ENCODE peak calls at places on chromosome X, in five cellular contexts. Y is ovary; K is body of pancreas; R is PC-3; J is CD8-positive, alpha-beta T cell. H is an unnamed sample.

GRCh38 chrX:4277122-4277521 is 563.7 kb upstream of the PRKX start:
- DNase-seq in J (no peak), K (no peak), R (peak; percentile 45), Y (no peak), H (no peak)

GRCh38 chrX:24703185-24703494 is 9.4 kb downstream of the POLA1 start:
- DNase-seq in K (no peak), Y (no peak), R (no peak), J (no peak), H (no peak)

GRCh38 chrX:100677616-100678181 is 33.7 kb downstream of the SRPX2 start:
- DNase-seq in Y (no peak), R (no peak), J (no peak), K (no peak), H (no peak)

GRCh38 chrX:107715331-107716044 is 60.1 kb downstream of the TSC22D3 start:
- DNase-seq in R (no peak), K (no peak), Y (no peak), J (no peak), H (no peak)

GRCh38 chrX:20056704-20057103 is 60.0 kb downstream of the MAP7D2 start:
- DNase-seq in J (no peak), Y (no peak), R (peak; percentile 87), K (no peak), H (no peak)

GRCh38 chrX:133921764-133922389 is 63.5 kb downstream of the GPC3 start:
- DNase-seq in Y (no peak), J (no peak), R (peak; percentile 50), K (peak; percentile 71), H (peak; percentile 71)

GRCh38 chrX:47644557-47645091 is 5.7 kb downstream of the ELK1 start:
- DNase-seq in Y (no peak), R (peak; percentile 17), J (no peak), K (no peak), H (peak; percentile 45)

GRCh38 chrX:101415180-101416130 is 7.4 kb downstream of the HNRNPH2 start:
- DNase-seq in K (peak; percentile 26), J (peak; percentile 14), Y (no peak), R (peak; percentile 69), H (peak; percentile 18)

GRCh38 chrX:151153086-151153485 is 23.3 kb upstream of the GPR50 start:
- DNase-seq in Y (no peak), K (no peak), J (no peak), R (peak; percentile 74), H (peak; percentile 36)

GRCh38 chrX:102995316-102995715 is 58.2 kb downstream of the RAB40AL start:
- DNase-seq in K (no peak), J (no peak), Y (no peak), R (no peak), H (no peak)

GRCh38 chrX:140507223-140507981 is 2.5 kb upstream of the SOX3 start:
- DNase-seq in R (peak; percentile 67), J (no peak), Y (no peak), K (no peak), H (no peak)

GRCh38 chrX:108439434-108439883 is at the start of gene COL4A5:
- DNase-seq in K (peak; percentile 29), J (no peak), R (peak; percentile 90), Y (peak; percentile 58), H (no peak)

GRCh38 chrX:19673334-19674040 is 158.2 kb upstream of the MAP3K15 start:
- DNase-seq in Y (peak; percentile 49), K (peak; percentile 40), R (peak; percentile 95), J (no peak), H (peak; percentile 16)

GRCh38 chrX:129984196-129984962 is 1.9 kb downstream of the BCORL1 start:
- DNase-seq in Y (peak; percentile 37), J (no peak), K (peak; percentile 23), R (no peak), H (peak; percentile 38)

DNA sequence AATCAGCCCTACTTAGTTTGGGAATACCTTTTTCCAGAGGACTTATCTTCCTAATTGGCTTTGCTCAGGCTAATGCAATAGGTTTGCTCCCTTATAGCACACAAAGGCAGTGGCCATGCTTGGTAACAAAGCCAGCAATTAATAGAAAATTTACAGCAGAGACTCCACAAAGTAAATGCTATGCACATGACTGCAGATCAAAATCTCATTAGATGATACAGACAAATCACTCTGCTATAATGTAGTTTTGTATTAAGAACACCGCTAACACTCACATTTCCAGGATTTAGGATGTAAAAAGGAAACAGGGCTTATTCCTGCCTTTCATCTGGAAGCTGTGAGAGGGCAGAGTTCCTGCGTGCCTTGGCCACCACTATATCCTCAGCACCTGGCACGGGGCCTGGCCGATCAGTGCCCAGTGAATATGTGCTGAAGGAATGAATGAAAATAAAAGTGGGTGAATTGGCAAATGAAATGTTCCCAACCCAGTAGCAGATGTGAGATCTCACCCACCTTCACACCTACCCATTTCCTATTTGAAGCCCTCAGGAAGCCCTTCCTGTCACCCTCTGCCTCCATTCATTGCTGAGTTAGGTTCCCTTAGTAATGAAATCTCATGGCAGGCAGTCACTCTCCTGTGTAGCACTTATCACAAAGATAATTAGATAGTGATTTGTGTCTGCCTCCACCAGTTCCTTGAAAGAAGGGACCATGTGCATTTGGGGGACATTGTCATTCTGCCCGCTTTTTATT is 5.1 kb downstream of the SEPTIN6 start:
- DNase-seq in J (no peak), Y (no peak), K (no peak), R (no peak), H (no peak)
- H3K4me1 ChIP-seq in J (peaks cover 57% of the 10 kb centered on the region), Y (no peaks in the 10 kb centered on the region), K (peaks cover 6% of the 10 kb centered on the region), R (peaks cover 11% of the 10 kb centered on the region), H (peaks cover 18% of the 10 kb centered on the region)

DNA sequence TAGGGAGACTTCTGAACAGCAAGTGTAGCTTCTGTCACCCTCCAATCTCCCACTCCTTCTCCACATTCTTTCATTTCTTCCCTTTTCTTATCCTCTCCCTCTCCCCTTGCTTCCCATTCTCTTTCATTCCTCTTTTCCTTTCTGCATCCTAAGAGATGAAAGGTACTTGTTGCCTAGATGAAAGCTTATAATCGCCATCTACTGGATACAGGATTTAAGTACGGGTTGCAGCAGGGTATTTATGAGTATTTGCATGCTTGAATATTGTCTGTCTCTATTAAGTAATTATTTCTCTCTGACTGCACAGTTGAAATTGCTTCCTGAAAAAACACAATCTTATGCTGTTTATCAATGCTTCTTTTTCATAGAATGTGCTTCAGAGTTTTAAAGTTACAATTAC is 174.0 kb upstream of the TENT5D start:
- DNase-seq in K (no peak), R (peak; percentile 21), J (no peak), Y (no peak), H (no peak)
- TF ChIP-seq CTCF in K (no peak), R (peak; percentile 56), J (no peak), Y (no peak), H (peak; percentile 26)

GRCh38 chrX:49756692-49757091 is 60.9 kb upstream of the PAGE1 start:
- DNase-seq in K (no peak), R (no peak), J (no peak), Y (no peak), H (no peak)

GRCh38 chrX:49767231-49767630 is 61.9 kb upstream of the PAGE4 start:
- DNase-seq in Y (no peak), R (no peak), K (no peak), J (no peak), H (no peak)

GRCh38 chrX:49760288-49760885 is 64.6 kb upstream of the PAGE1 start:
- DNase-seq in R (no peak), Y (no peak), J (no peak), K (no peak), H (no peak)

GRCh38 chrX:49762175-49762704 is 66.5 kb upstream of the PAGE1 start:
- DNase-seq in R (no peak), Y (no peak), J (no peak), K (no peak), H (no peak)

DNA sequence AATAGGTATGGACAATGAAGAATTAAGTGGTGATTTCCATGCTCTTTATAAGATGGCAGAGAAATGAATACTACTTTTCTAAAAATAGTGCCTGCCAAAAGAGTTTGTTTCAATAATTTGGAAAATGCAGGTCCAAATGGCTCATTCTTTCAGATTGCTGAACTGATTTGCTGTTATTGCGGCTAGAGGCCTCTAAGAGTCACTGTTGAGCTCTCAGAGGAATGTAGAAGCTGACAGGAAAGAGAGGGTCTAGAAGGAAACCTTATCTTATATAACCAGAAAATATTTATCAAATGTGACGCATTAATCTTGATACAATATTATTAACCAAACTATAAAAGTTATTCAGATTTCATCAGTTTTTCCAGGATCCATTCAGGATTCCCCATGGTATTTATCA is 65.7 kb upstream of the PAGE1 start:
- DNase-seq in R (peak; percentile 27), K (peak; percentile 19), J (no peak), Y (no peak), H (no peak)
- H3K36me3 ChIP-seq in R (no peaks in the 10 kb centered on the region), K (no peaks in the 10 kb centered on the region), J (no peaks in the 10 kb centered on the region), Y (no peaks in the 10 kb centered on the region), H (no peaks in the 10 kb centered on the region)

DNA sequence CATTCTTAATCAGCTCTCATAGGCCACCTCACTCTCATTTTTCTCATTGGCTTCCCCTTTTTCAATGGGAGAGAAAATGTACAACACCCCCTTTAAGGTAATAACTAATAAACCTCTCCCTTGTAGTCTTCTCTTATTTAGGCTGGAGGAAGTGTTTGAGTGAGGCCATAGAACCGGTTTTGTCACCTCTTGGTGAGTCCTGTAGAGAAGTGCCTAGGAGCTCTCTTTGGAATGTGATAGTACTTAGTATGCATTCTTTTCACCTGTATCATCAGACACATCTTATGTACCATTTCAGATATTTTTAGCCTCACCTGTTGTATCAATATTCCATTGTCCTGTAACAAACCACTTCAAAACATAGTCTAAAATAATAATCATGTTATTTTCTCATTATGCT is 3.5 kb upstream of the TAB3 start:
- DNase-seq in R (peak; percentile 82), K (peak; percentile 13), Y (no peak), J (no peak), H (no peak)
- H3K4me1 ChIP-seq in R (peaks cover 41% of the 10 kb centered on the region), K (peaks cover 9% of the 10 kb centered on the region), Y (no peaks in the 10 kb centered on the region), J (peaks cover 11% of the 10 kb centered on the region), H (no peaks in the 10 kb centered on the region)

DNA sequence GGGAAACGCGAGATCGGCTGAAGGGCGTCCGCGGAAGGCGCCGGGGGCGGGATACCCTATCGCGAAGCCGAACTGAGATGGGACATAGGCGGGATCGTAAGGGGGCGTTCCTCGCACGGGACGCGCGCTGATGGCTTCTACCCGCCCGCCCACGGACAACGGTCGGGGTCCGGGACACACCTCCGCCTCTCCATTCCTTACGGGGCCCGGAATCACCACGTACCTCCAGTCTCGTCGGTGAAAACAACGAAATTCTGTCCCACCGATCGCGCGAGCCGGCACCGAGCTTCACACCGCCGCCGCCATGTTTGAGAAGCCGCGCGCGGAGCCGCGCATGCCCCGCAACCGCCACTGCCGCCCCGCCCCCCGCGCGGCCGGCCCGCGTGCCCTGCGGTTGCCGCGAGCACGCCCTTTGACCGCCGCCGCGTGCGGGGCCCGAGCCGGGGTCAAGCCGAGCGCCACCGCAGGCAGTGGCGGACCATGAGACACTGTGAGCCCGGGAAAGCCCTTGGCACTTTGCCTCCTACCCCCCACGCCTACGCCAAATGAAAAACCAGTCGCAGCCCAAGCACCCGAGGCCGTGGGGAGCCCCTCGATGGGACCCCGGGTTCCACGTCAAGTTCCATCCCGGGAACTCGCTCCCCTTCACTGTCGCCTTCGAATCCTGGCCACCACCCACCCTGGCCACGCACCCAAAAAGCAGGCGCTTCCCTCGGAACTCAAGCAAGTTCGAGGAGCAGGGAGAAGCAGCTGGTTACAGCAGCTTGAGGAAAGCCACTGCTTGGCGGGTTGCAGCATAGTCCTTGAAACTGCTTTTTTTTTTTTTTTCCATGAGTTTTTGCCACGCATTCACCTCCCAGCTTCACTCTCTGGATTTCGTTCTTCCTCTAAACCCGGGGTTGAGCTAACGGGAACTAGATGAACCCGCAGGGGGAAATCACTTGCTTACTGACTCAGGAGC is at the start of gene SCML2:
- DNase-seq in R (peak; percentile 31), K (peak; percentile 35), J (peak; percentile 1), Y (peak; percentile 55), H (peak; percentile 58)
- TF ChIP-seq CTCF in R (no peak), K (no peak), J (no peak), Y (no peak), H (no peak)

DNA sequence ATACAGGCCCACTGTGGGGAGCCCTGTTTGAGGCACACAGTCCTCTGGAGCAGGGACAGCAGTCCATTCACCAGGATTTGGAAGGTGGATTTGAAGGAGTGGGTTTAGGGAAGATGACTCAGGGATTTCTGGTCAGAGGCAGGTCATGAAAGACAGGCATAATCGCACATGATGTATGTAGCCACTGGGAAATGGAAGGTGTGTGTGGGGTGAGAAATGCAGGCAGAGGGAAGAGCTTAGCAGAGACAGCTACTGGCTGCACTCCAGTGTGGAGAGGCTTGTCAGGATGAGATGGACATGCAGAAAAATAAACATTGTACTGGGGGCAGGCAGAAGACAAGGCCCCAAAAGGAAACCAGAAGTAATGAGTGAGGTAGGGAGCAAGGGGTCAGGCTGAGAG is 85.2 kb upstream of the STS start:
- DNase-seq in K (no peak), J (no peak), Y (no peak), R (no peak), H (no peak)
- H3K36me3 ChIP-seq in K (no peaks in the 10 kb centered on the region), J (no peaks in the 10 kb centered on the region), Y (no peaks in the 10 kb centered on the region), R (no peaks in the 10 kb centered on the region), H (no peaks in the 10 kb centered on the region)

H was measured in BE2C.